ENCODE peak calls at places on chromosomes 5 and 9, in seven cellular contexts. One of them, this sample, is unnamed.

GRCh38 chr5:20367178-20367577 is 379.2 kb upstream of the CDH18 start:
- DNase-seq in neuronal stem cell: no peak
- DNase-seq in mesendoderm: no peak
- DNase-seq in H1: no peak
- DNase-seq in trophoblast cell: no peak
- DNase-seq in IMR-90: no peak
- DNase-seq in mesenchymal stem cell: no peak
- DNase-seq in this sample: no peak

GRCh38 chr9:129979346-129979745 is 63.6 kb downstream of the FNBP1 start:
- DNase-seq in trophoblast cell: no peak
- DNase-seq in mesenchymal stem cell: no peak
- DNase-seq in neuronal stem cell: no peak
- DNase-seq in mesendoderm: no peak
- DNase-seq in IMR-90: no peak
- DNase-seq in H1: no peak
- DNase-seq in this sample: no peak

GRCh38 chr5:9069650-9070049 is 476.2 kb downstream of the SEMA5A start:
- DNase-seq in H1: no peak
- DNase-seq in neuronal stem cell: no peak
- DNase-seq in mesenchymal stem cell: peak; percentile 71
- DNase-seq in IMR-90: peak; percentile 93
- DNase-seq in mesendoderm: no peak
- DNase-seq in trophoblast cell: no peak
- DNase-seq in this sample: no peak

GRCh38 chr9:133403766-133404439 is 13.9 kb downstream of the REXO4 start:
- DNase-seq in mesendoderm: peak; percentile 57
- DNase-seq in mesenchymal stem cell: peak; percentile 7
- DNase-seq in H1: peak; percentile 43
- DNase-seq in IMR-90: no peak
- DNase-seq in trophoblast cell: peak; percentile 51
- DNase-seq in neuronal stem cell: no peak
- DNase-seq in this sample: peak; percentile 81

GRCh38 chr9:21802418-21803000 is at the start of gene MTAP:
- DNase-seq in mesenchymal stem cell: peak; percentile 94
- DNase-seq in trophoblast cell: peak; percentile 81
- DNase-seq in mesendoderm: peak; percentile 98
- DNase-seq in neuronal stem cell: peak; percentile 81
- DNase-seq in H1: peak; percentile 81
- DNase-seq in IMR-90: peak; percentile 93
- DNase-seq in this sample: peak; percentile 95

GRCh38 chr5:169942181-169942580 is 38.1 kb downstream of the INSYN2B start:
- DNase-seq in H1: no peak
- DNase-seq in mesendoderm: no peak
- DNase-seq in trophoblast cell: no peak
- DNase-seq in IMR-90: no peak
- DNase-seq in neuronal stem cell: no peak
- DNase-seq in mesenchymal stem cell: no peak
- DNase-seq in this sample: no peak

GRCh38 chr5:55042886-55043285 is 18.8 kb downstream of the GZMK start:
- DNase-seq in H1: no peak
- DNase-seq in trophoblast cell: peak; percentile 3
- DNase-seq in IMR-90: no peak
- DNase-seq in neuronal stem cell: no peak
- DNase-seq in mesenchymal stem cell: no peak
- DNase-seq in mesendoderm: no peak
- DNase-seq in this sample: no peak

GRCh38 chr9:71984388-71985069 is 73.1 kb downstream of the C9orf85 start:
- DNase-seq in mesenchymal stem cell: peak; percentile 14
- DNase-seq in neuronal stem cell: no peak
- DNase-seq in IMR-90: peak; percentile 77
- DNase-seq in mesendoderm: peak; percentile 48
- DNase-seq in H1: no peak
- DNase-seq in trophoblast cell: peak; percentile 87
- DNase-seq in this sample: peak; percentile 43

GRCh38 chr9:69674112-69674511 is 1.9 kb upstream of the APBA1 start:
- DNase-seq in H1: no peak
- DNase-seq in mesenchymal stem cell: no peak
- DNase-seq in trophoblast cell: peak; percentile 68
- DNase-seq in IMR-90: no peak
- DNase-seq in mesendoderm: peak; percentile 68
- DNase-seq in neuronal stem cell: no peak
- DNase-seq in this sample: peak; percentile 53

GRCh38 chr9:134425401-134425800 is 99.1 kb downstream of the RXRA start:
- DNase-seq in mesenchymal stem cell: no peak
- DNase-seq in mesendoderm: no peak
- DNase-seq in H1: no peak
- DNase-seq in trophoblast cell: no peak
- DNase-seq in neuronal stem cell: no peak
- DNase-seq in IMR-90: no peak
- DNase-seq in this sample: no peak

GRCh38 chr9:34554211-34555001 is 31.6 kb upstream of the ENHO start:
- DNase-seq in mesendoderm: peak; percentile 47
- DNase-seq in trophoblast cell: no peak
- DNase-seq in IMR-90: no peak
- DNase-seq in neuronal stem cell: no peak
- DNase-seq in H1: no peak
- DNase-seq in mesenchymal stem cell: no peak
- DNase-seq in this sample: no peak

GRCh38 chr5:54630738-54631369 is 113.3 kb downstream of the SNX18 start:
- DNase-seq in trophoblast cell: no peak
- DNase-seq in IMR-90: peak; percentile 18
- DNase-seq in mesendoderm: no peak
- DNase-seq in neuronal stem cell: no peak
- DNase-seq in H1: no peak
- DNase-seq in mesenchymal stem cell: no peak
- DNase-seq in this sample: no peak

GRCh38 chr9:98978231-98978681 is 34.5 kb downstream of the COL15A1 start:
- DNase-seq in trophoblast cell: no peak
- DNase-seq in mesendoderm: no peak
- DNase-seq in neuronal stem cell: peak; percentile 56
- DNase-seq in IMR-90: no peak
- DNase-seq in H1: no peak
- DNase-seq in mesenchymal stem cell: peak; percentile 75
- DNase-seq in this sample: no peak

GRCh38 chr9:36637491-36638270 is 65.0 kb downstream of the MELK start:
- DNase-seq in neuronal stem cell: no peak
- DNase-seq in IMR-90: no peak
- DNase-seq in H1: no peak
- DNase-seq in mesenchymal stem cell: no peak
- DNase-seq in trophoblast cell: no peak
- DNase-seq in mesendoderm: no peak
- DNase-seq in this sample: no peak

GRCh38 chr9:132494857-132495256 is 84.8 kb downstream of the CFAP77 start:
- DNase-seq in mesendoderm: no peak
- DNase-seq in trophoblast cell: no peak
- DNase-seq in H1: no peak
- DNase-seq in IMR-90: no peak
- DNase-seq in mesenchymal stem cell: no peak
- DNase-seq in neuronal stem cell: no peak
- DNase-seq in this sample: no peak

GRCh38 chr9:21559402-21560280 is 77.5 kb upstream of the IFNE start:
- DNase-seq in mesenchymal stem cell: peak; percentile 45
- DNase-seq in trophoblast cell: peak; percentile 62
- DNase-seq in H1: no peak
- DNase-seq in mesendoderm: peak; percentile 73
- DNase-seq in IMR-90: peak; percentile 55
- DNase-seq in neuronal stem cell: peak; percentile 48
- DNase-seq in this sample: peak; percentile 77

GRCh38 chr9:7006417-7006816 is 248.6 kb downstream of the KDM4C start:
- DNase-seq in IMR-90: no peak
- DNase-seq in mesendoderm: no peak
- DNase-seq in mesenchymal stem cell: no peak
- DNase-seq in neuronal stem cell: no peak
- DNase-seq in trophoblast cell: no peak
- DNase-seq in H1: no peak
- DNase-seq in this sample: no peak

GRCh38 chr5:1318659-1319251 is 23.9 kb upstream of the TERT start:
- DNase-seq in neuronal stem cell: no peak
- DNase-seq in mesendoderm: no peak
- DNase-seq in IMR-90: no peak
- DNase-seq in H1: no peak
- DNase-seq in trophoblast cell: no peak
- DNase-seq in mesenchymal stem cell: no peak
- DNase-seq in this sample: peak; percentile 18

GRCh38 chr5:15790446-15791005 is 290.5 kb downstream of the FBXL7 start:
- DNase-seq in IMR-90: no peak
- DNase-seq in mesendoderm: peak; percentile 28
- DNase-seq in mesenchymal stem cell: peak; percentile 28
- DNase-seq in neuronal stem cell: no peak
- DNase-seq in trophoblast cell: no peak
- DNase-seq in H1: no peak
- DNase-seq in this sample: no peak

GRCh38 chr9:137974746-137975526 is 97.4 kb downstream of the CACNA1B start:
- DNase-seq in neuronal stem cell: no peak
- DNase-seq in IMR-90: no peak
- DNase-seq in mesenchymal stem cell: no peak
- DNase-seq in mesendoderm: no peak
- DNase-seq in trophoblast cell: no peak
- DNase-seq in H1: no peak
- DNase-seq in this sample: no peak

GRCh38 chr5:138408023-138408422 is 30.8 kb upstream of the REEP2 start:
- DNase-seq in mesendoderm: peak; percentile 7
- DNase-seq in IMR-90: no peak
- DNase-seq in mesenchymal stem cell: peak; percentile 7
- DNase-seq in trophoblast cell: no peak
- DNase-seq in H1: no peak
- DNase-seq in neuronal stem cell: no peak
- DNase-seq in this sample: no peak

DNA sequence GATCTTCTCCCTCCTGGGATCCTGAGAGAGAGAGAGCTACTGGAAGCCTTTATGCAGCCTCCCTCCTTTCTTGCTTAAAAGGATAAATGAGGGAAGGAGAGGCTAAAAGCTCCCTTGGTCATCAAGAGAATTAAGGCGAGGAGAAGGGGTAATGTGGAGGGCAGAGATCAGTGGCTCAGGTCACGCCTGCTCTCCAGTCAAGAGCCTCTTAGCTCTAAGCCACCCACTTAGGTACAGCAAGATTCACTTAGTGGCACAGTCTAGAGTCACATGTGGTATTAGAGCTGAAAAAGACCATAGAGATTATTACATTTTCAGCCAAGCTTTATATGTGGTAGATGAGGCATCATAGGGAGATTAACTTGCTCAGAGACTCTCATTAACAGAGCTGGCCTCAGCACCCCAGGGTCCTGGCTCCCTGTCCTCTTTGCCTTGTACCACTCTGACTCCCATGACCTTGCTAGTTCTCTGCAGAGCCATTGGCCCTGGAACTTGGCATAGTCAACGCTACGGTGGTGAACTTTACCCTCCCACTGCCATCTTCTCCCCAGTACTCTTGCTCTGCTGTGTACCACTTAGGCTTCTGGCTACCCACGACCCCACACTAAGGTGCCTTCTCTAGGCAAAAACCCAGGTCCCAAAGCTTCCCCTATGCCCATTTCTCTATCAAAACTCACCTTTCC is 37.6 kb downstream of the MFAP3 start:
- DNase-seq in mesenchymal stem cell: no peak
- DNase-seq in trophoblast cell: no peak
- DNase-seq in IMR-90: no peak
- DNase-seq in H1: no peak
- DNase-seq in mesendoderm: no peak
- DNase-seq in neuronal stem cell: no peak
- DNase-seq in this sample: no peak
- H2BK120ac ChIP-seq in mesenchymal stem cell: no peak overlapping the region
- H2BK120ac ChIP-seq in trophoblast cell: no peak overlapping the region
- H2BK120ac ChIP-seq in IMR-90: no peak overlapping the region
- H2BK120ac ChIP-seq in H1: no peak overlapping the region
- H2BK120ac ChIP-seq in mesendoderm: no peak overlapping the region
- H2BK120ac ChIP-seq in neuronal stem cell: no peak overlapping the region
- H2BK120ac ChIP-seq in this sample: no peak overlapping the region

DNA sequence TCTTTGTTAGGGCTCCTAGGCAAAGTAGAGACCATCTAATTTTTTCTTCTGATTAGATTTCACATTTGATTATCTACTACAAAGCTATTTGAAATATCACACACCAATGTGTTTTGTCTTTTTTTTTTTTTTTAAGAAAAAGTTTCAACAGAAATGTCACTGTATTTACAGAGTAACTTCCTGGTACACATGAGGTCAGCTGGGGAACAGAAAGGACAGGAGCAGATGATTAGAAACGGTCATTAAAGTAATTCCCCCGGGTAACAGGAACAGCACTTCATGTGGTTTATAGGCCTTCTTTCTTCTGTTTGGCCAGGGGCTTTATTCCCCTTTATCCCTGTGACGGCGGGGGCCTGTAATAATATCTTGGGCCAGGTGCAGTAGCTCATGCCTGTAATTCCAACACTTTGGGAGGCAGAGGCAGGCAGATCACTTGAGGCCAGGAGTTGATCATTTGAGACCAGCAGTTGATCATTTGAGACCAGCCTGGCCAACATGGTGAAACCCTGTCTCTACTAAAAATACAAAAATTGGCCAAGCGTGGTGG is 30.5 kb upstream of the MSH3 start:
- DNase-seq in neuronal stem cell: no peak
- DNase-seq in IMR-90: no peak
- DNase-seq in H1: no peak
- DNase-seq in mesendoderm: no peak
- DNase-seq in mesenchymal stem cell: no peak
- DNase-seq in trophoblast cell: no peak
- DNase-seq in this sample: no peak
- H2BK120ac ChIP-seq in neuronal stem cell: no peak overlapping the region
- H2BK120ac ChIP-seq in IMR-90: no peak overlapping the region
- H2BK120ac ChIP-seq in H1: no peak overlapping the region
- H2BK120ac ChIP-seq in mesendoderm: no peak overlapping the region
- H2BK120ac ChIP-seq in mesenchymal stem cell: no peak overlapping the region
- H2BK120ac ChIP-seq in trophoblast cell: no peak overlapping the region
- H2BK120ac ChIP-seq in this sample: no peak overlapping the region

GRCh38 chr9:19255821-19256220 is 25.3 kb downstream of the DENND4C start:
- DNase-seq in mesenchymal stem cell: peak; percentile 46
- DNase-seq in neuronal stem cell: no peak
- DNase-seq in H1: no peak
- DNase-seq in IMR-90: no peak
- DNase-seq in trophoblast cell: no peak
- DNase-seq in mesendoderm: no peak
- DNase-seq in this sample: no peak
- H2BK120ac ChIP-seq in mesenchymal stem cell: no peak overlapping the region
- H2BK120ac ChIP-seq in neuronal stem cell: no peak overlapping the region
- H2BK120ac ChIP-seq in H1: no peak overlapping the region
- H2BK120ac ChIP-seq in IMR-90: no peak overlapping the region
- H2BK120ac ChIP-seq in trophoblast cell: no peak overlapping the region
- H2BK120ac ChIP-seq in mesendoderm: no peak overlapping the region
- H2BK120ac ChIP-seq in this sample: no peak overlapping the region

GRCh38 chr5:139636207-139636792 is 11.8 kb upstream of the CXXC5 start:
- DNase-seq in mesendoderm: no peak
- DNase-seq in IMR-90: no peak
- DNase-seq in trophoblast cell: no peak
- DNase-seq in H1: no peak
- DNase-seq in neuronal stem cell: no peak
- DNase-seq in mesenchymal stem cell: no peak
- DNase-seq in this sample: no peak

GRCh38 chr5:139634028-139634325 is 14.2 kb upstream of the CXXC5 start:
- DNase-seq in mesendoderm: no peak
- DNase-seq in trophoblast cell: no peak
- DNase-seq in IMR-90: no peak
- DNase-seq in neuronal stem cell: no peak
- DNase-seq in mesenchymal stem cell: no peak
- DNase-seq in H1: no peak
- DNase-seq in this sample: no peak

GRCh38 chr5:139635606-139636206 is 12.4 kb upstream of the CXXC5 start:
- DNase-seq in trophoblast cell: peak; percentile 25
- DNase-seq in IMR-90: peak; percentile 95
- DNase-seq in neuronal stem cell: no peak
- DNase-seq in mesenchymal stem cell: peak; percentile 95
- DNase-seq in mesendoderm: peak; percentile 81
- DNase-seq in H1: no peak
- DNase-seq in this sample: no peak

GRCh38 chr5:139634541-139634940 is 13.6 kb upstream of the CXXC5 start:
- DNase-seq in neuronal stem cell: no peak
- DNase-seq in trophoblast cell: no peak
- DNase-seq in H1: no peak
- DNase-seq in IMR-90: no peak
- DNase-seq in mesendoderm: no peak
- DNase-seq in mesenchymal stem cell: no peak
- DNase-seq in this sample: no peak

GRCh38 chr5:139635191-139635590 is 13.0 kb upstream of the CXXC5 start:
- DNase-seq in H1: no peak
- DNase-seq in mesenchymal stem cell: no peak
- DNase-seq in neuronal stem cell: no peak
- DNase-seq in IMR-90: no peak
- DNase-seq in trophoblast cell: no peak
- DNase-seq in mesendoderm: no peak
- DNase-seq in this sample: no peak
- H2BK120ac ChIP-seq in H1: no peak overlapping the region
- H2BK120ac ChIP-seq in mesenchymal stem cell: peak overlapping the region; percentile 39
- H2BK120ac ChIP-seq in neuronal stem cell: no peak overlapping the region
- H2BK120ac ChIP-seq in IMR-90: no peak overlapping the region
- H2BK120ac ChIP-seq in trophoblast cell: peak overlapping the region; percentile 12
- H2BK120ac ChIP-seq in mesendoderm: no peak overlapping the region
- H2BK120ac ChIP-seq in this sample: no peak overlapping the region

This sample was measured in H9.